ENCODE peak calls at places on chromosomes 12 and 14, in five cellular contexts. One of them, this sample, is unnamed.

GRCh38 chr12:40058721-40059190 is 47.1 kb downstream of the SLC2A13 start:
- DNase-seq in H1: no peak
- DNase-seq in H9: no peak
- DNase-seq in neuronal stem cell: no peak
- DNase-seq in trophoblast cell: peak
- DNase-seq in this sample: peak

GRCh38 chr12:54299515-54300266 is 1.1 kb downstream of the NFE2 start:
- DNase-seq in H1: no peak
- DNase-seq in H9: no peak
- DNase-seq in neuronal stem cell: no peak
- DNase-seq in trophoblast cell: no peak
- DNase-seq in this sample: no peak

GRCh38 chr14:77007975-77008421 is 20.5 kb downstream of the IRF2BPL start:
- DNase-seq in H1: no peak
- DNase-seq in H9: no peak
- DNase-seq in neuronal stem cell: no peak
- DNase-seq in trophoblast cell: peak
- DNase-seq in this sample: no peak

GRCh38 chr14:88987516-88987915 is 163.1 kb downstream of the TTC8 start:
- DNase-seq in H1: no peak
- DNase-seq in H9: no peak
- DNase-seq in neuronal stem cell: no peak
- DNase-seq in trophoblast cell: no peak
- DNase-seq in this sample: no peak

GRCh38 chr14:50741571-50741970 is 73.5 kb upstream of the SAV1 start:
- DNase-seq in H1: no peak
- DNase-seq in H9: no peak
- DNase-seq in neuronal stem cell: no peak
- DNase-seq in trophoblast cell: no peak
- DNase-seq in this sample: peak

GRCh38 chr14:101112351-101113107 is 209.0 kb upstream of the RTL1 start:
- DNase-seq in H1: no peak
- DNase-seq in H9: no peak
- DNase-seq in neuronal stem cell: no peak
- DNase-seq in trophoblast cell: no peak
- DNase-seq in this sample: no peak

GRCh38 chr12:51362307-51362706 is 15.8 kb upstream of the CELA1 start:
- DNase-seq in H1: no peak
- DNase-seq in H9: no peak
- DNase-seq in neuronal stem cell: no peak
- DNase-seq in trophoblast cell: no peak
- DNase-seq in this sample: no peak

GRCh38 chr12:22321620-22322019 is 12.9 kb downstream of the ST8SIA1 start:
- DNase-seq in H1: no peak
- DNase-seq in H9: peak
- DNase-seq in neuronal stem cell: no peak
- DNase-seq in trophoblast cell: no peak
- DNase-seq in this sample: no peak

GRCh38 chr12:49588761-49589516 is 16.5 kb downstream of the FAM186B start:
- DNase-seq in H1: no peak
- DNase-seq in H9: peak
- DNase-seq in neuronal stem cell: no peak
- DNase-seq in trophoblast cell: no peak
- DNase-seq in this sample: no peak

GRCh38 chr12:22881878-22882277 is 256.9 kb downstream of the ETNK1 start:
- DNase-seq in H1: no peak
- DNase-seq in H9: no peak
- DNase-seq in neuronal stem cell: no peak
- DNase-seq in trophoblast cell: no peak
- DNase-seq in this sample: no peak

GRCh38 chr12:121719926-121720414 is 7.4 kb downstream of the TMEM120B start:
- DNase-seq in H1: no peak
- DNase-seq in H9: no peak
- DNase-seq in neuronal stem cell: no peak
- DNase-seq in trophoblast cell: peak
- DNase-seq in this sample: peak

GRCh38 chr14:20757963-20758362 is 10.2 kb upstream of the EDDM3B start:
- DNase-seq in H1: no peak
- DNase-seq in H9: peak
- DNase-seq in neuronal stem cell: no peak
- DNase-seq in trophoblast cell: no peak
- DNase-seq in this sample: no peak

GRCh38 chr14:25516838-25517237 is 466.9 kb upstream of the STXBP6 start:
- DNase-seq in H1: peak
- DNase-seq in H9: peak
- DNase-seq in neuronal stem cell: no peak
- DNase-seq in trophoblast cell: no peak
- DNase-seq in this sample: no peak

GRCh38 chr12:20527396-20528154 is 159.2 kb downstream of the PDE3A start:
- DNase-seq in H1: no peak
- DNase-seq in H9: no peak
- DNase-seq in neuronal stem cell: no peak
- DNase-seq in trophoblast cell: no peak
- DNase-seq in this sample: no peak

GRCh38 chr12:13668880-13669279 is 312.5 kb downstream of the GRIN2B start:
- DNase-seq in H1: no peak
- DNase-seq in H9: no peak
- DNase-seq in neuronal stem cell: no peak
- DNase-seq in trophoblast cell: no peak
- DNase-seq in this sample: no peak

GRCh38 chr12:66035289-66035961 is 95.1 kb downstream of the LLPH start:
- DNase-seq in H1: no peak
- DNase-seq in H9: no peak
- DNase-seq in neuronal stem cell: no peak
- DNase-seq in trophoblast cell: peak
- DNase-seq in this sample: peak
- H2AFZ ChIP-seq in H1: no peak
- H2AFZ ChIP-seq in H9: no peak
- H2AFZ ChIP-seq in neuronal stem cell: no peak
- H2AFZ ChIP-seq in trophoblast cell: no peak
- H2AFZ ChIP-seq in this sample: no peak

GRCh38 chr12:12651752-12652151 is 40.1 kb downstream of the CREBL2 start:
- DNase-seq in H1: no peak
- DNase-seq in H9: no peak
- DNase-seq in neuronal stem cell: no peak
- DNase-seq in trophoblast cell: no peak
- DNase-seq in this sample: no peak
- H2BK12ac ChIP-seq in H1: no peak
- H2BK12ac ChIP-seq in H9: no peak
- H2BK12ac ChIP-seq in neuronal stem cell: no peak
- H2BK12ac ChIP-seq in trophoblast cell: no peak
- H2BK12ac ChIP-seq in this sample: no peak

GRCh38 chr14:38000340-38000739 is 207.4 kb upstream of the SSTR1 start:
- DNase-seq in H1: no peak
- DNase-seq in H9: no peak
- DNase-seq in neuronal stem cell: no peak
- DNase-seq in trophoblast cell: no peak
- DNase-seq in this sample: no peak

GRCh38 chr14:38003746-38004609 is 203.7 kb upstream of the SSTR1 start:
- DNase-seq in H1: no peak
- DNase-seq in H9: no peak
- DNase-seq in neuronal stem cell: no peak
- DNase-seq in trophoblast cell: no peak
- DNase-seq in this sample: no peak

GRCh38 chr14:38004610-38004879 is 203.2 kb upstream of the SSTR1 start:
- DNase-seq in H1: no peak
- DNase-seq in H9: no peak
- DNase-seq in neuronal stem cell: peak
- DNase-seq in trophoblast cell: no peak
- DNase-seq in this sample: no peak

GRCh38 chr14:38001501-38001900 is 206.2 kb upstream of the SSTR1 start:
- DNase-seq in H1: no peak
- DNase-seq in H9: no peak
- DNase-seq in neuronal stem cell: no peak
- DNase-seq in trophoblast cell: no peak
- DNase-seq in this sample: no peak
- H2AFZ ChIP-seq in H1: no peak
- H2AFZ ChIP-seq in H9: no peak
- H2AFZ ChIP-seq in neuronal stem cell: no peak
- H2AFZ ChIP-seq in trophoblast cell: no peak
- H2AFZ ChIP-seq in this sample: no peak

GRCh38 chr12:65004270-65004669 is 116.8 kb downstream of the WIF1 start:
- DNase-seq in H1: no peak
- DNase-seq in H9: no peak
- DNase-seq in neuronal stem cell: no peak
- DNase-seq in trophoblast cell: no peak
- DNase-seq in this sample: no peak
- H2BK12ac ChIP-seq in H1: no peak
- H2BK12ac ChIP-seq in H9: no peak
- H2BK12ac ChIP-seq in neuronal stem cell: no peak
- H2BK12ac ChIP-seq in trophoblast cell: no peak
- H2BK12ac ChIP-seq in this sample: no peak

DNA sequence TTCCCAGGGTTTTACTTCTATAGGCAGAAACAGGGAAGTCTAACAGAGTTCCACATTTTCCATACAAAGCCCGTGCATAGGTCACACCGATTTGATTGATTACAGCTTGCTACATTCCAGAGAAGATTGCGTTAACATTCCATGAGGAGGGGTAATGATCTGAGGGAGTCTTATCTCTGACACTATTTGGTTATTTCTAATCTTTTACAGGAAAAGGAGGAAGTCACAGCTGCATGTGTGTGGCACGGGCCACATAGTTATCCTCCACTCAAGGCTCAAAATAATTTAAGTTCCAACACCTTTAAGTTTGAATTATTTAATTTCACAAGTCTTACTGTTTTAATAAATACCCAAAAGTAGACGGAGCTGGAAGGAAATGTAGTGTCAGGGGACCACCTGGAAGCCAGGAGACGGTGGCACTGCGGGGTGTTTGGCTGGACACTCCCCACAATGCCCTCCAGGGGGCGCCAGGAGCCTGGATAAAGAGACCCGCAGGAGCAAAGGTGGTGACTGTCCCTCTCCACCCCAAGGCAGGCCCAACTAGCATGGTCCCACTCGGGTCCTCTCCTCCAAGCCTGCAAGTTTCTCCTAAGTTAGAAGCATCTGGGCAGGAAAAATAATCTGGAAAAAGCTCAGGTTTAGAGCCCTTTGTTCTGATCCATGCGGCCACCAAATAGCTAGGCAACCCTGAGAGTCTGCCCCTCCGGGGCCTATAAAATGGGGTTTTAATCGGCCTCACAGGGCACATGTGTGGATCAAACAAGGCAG is 20.2 kb downstream of the KRT8 start:
- DNase-seq in H1: no peak
- DNase-seq in H9: peak
- DNase-seq in neuronal stem cell: peak
- DNase-seq in trophoblast cell: peak
- DNase-seq in this sample: peak
- H2AFZ ChIP-seq in H1: no peak
- H2AFZ ChIP-seq in H9: no peak
- H2AFZ ChIP-seq in neuronal stem cell: no peak
- H2AFZ ChIP-seq in trophoblast cell: no peak
- H2AFZ ChIP-seq in this sample: no peak

GRCh38 chr14:81452766-81453165 is 52.6 kb upstream of the STON2 start:
- DNase-seq in H1: no peak
- DNase-seq in H9: no peak
- DNase-seq in neuronal stem cell: no peak
- DNase-seq in trophoblast cell: no peak
- DNase-seq in this sample: no peak

GRCh38 chr14:81450976-81451375 is 50.9 kb upstream of the STON2 start:
- DNase-seq in H1: no peak
- DNase-seq in H9: no peak
- DNase-seq in neuronal stem cell: no peak
- DNase-seq in trophoblast cell: no peak
- DNase-seq in this sample: no peak

GRCh38 chr14:81453166-81453766 is 53.1 kb upstream of the STON2 start:
- DNase-seq in H1: no peak
- DNase-seq in H9: peak
- DNase-seq in neuronal stem cell: peak
- DNase-seq in trophoblast cell: peak
- DNase-seq in this sample: peak

GRCh38 chr14:81450100-81450531 is 50.0 kb upstream of the STON2 start:
- DNase-seq in H1: peak
- DNase-seq in H9: peak
- DNase-seq in neuronal stem cell: no peak
- DNase-seq in trophoblast cell: peak
- DNase-seq in this sample: no peak

DNA sequence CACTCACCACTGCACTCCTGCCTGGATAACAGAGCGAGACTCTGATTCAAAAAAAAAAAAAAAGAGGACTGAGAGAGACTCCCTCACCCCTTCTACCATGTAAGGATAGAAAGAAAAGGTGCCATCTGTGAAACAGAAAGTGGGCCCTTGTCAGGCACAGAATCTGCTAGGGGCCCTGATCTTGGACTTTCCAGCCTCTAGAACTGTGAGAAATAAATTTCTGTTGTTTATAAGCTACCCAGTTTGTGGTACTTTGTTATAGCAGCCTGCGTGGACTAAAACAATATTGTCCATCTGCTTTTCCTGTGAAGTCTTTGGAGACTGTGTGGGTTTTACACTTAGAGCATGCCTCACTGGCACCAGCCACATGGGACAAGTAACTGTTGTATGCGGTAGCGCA is 52.2 kb upstream of the STON2 start:
- DNase-seq in H1: no peak
- DNase-seq in H9: no peak
- DNase-seq in neuronal stem cell: no peak
- DNase-seq in trophoblast cell: no peak
- DNase-seq in this sample: no peak
- H2BK12ac ChIP-seq in H1: no peak
- H2BK12ac ChIP-seq in H9: no peak
- H2BK12ac ChIP-seq in neuronal stem cell: no peak
- H2BK12ac ChIP-seq in trophoblast cell: no peak
- H2BK12ac ChIP-seq in this sample: no peak

GRCh38 chr12:96190403-96191170 is 3.6 kb upstream of the ELK3 start:
- DNase-seq in H1: no peak
- DNase-seq in H9: no peak
- DNase-seq in neuronal stem cell: no peak
- DNase-seq in trophoblast cell: peak
- DNase-seq in this sample: peak

GRCh38 chr12:96193725-96194571 is at the start of gene ELK3:
- DNase-seq in H1: no peak
- DNase-seq in H9: peak
- DNase-seq in neuronal stem cell: no peak
- DNase-seq in trophoblast cell: peak
- DNase-seq in this sample: peak

GRCh38 chr12:96194572-96194889 is 356 bp downstream of the ELK3 start:
- DNase-seq in H1: no peak
- DNase-seq in H9: no peak
- DNase-seq in neuronal stem cell: no peak
- DNase-seq in trophoblast cell: no peak
- DNase-seq in this sample: no peak

GRCh38 chr12:96194901-96195844 is 998 bp downstream of the ELK3 start:
- DNase-seq in H1: no peak
- DNase-seq in H9: peak
- DNase-seq in neuronal stem cell: no peak
- DNase-seq in trophoblast cell: peak
- DNase-seq in this sample: peak

GRCh38 chr12:96192926-96193573 is 1.1 kb upstream of the ELK3 start:
- DNase-seq in H1: no peak
- DNase-seq in H9: no peak
- DNase-seq in neuronal stem cell: no peak
- DNase-seq in trophoblast cell: no peak
- DNase-seq in this sample: peak
- H2AFZ ChIP-seq in H1: no peak
- H2AFZ ChIP-seq in H9: no peak
- H2AFZ ChIP-seq in neuronal stem cell: peak
- H2AFZ ChIP-seq in trophoblast cell: no peak
- H2AFZ ChIP-seq in this sample: no peak

This sample was measured in mesenchymal stem cell.